ENCODE peak calls at places on chromosomes 4 and X, in ten cellular contexts. One of them, this sample, is unnamed.

GRCh38 chr4:173009129-173009823 is 159.3 kb upstream of the GALNT7 start:
- DNase-seq in skeletal muscle cell: no peak
- DNase-seq in activated CD4-positive, alpha-beta T cell treated with anti-CD3 and anti-CD28 coated beads, Interleukin-2, amount 50 U/mL, for 48 hours: no peak
- DNase-seq in stimulated activated CD8-positive, alpha-beta memory T cell treated with anti-CD3 and anti-CD28 coated beads, Interleukin-15, amount 100 ng/mL, for 24 hours: no peak
- DNase-seq in GM20000: no peak
- DNase-seq in activated T-cell treated with anti-CD3 and anti-CD28 coated beads, Interleukin-2, amount 50 U/mL, for 72 hours: no peak
- DNase-seq in iris pigment epithelial cell: peak; percentile 46
- DNase-seq in ureter: no peak
- DNase-seq in MCF 10A: no peak
- DNase-seq in HT-29: no peak
- DNase-seq in this sample: no peak

GRCh38 chr4:118909173-118909956 is 20.7 kb downstream of the SYNPO2 start:
- DNase-seq in skeletal muscle cell: no peak
- DNase-seq in activated CD4-positive, alpha-beta T cell treated with anti-CD3 and anti-CD28 coated beads, Interleukin-2, amount 50 U/mL, for 48 hours: no peak
- DNase-seq in stimulated activated CD8-positive, alpha-beta memory T cell treated with anti-CD3 and anti-CD28 coated beads, Interleukin-15, amount 100 ng/mL, for 24 hours: no peak
- DNase-seq in GM20000: no peak
- DNase-seq in activated T-cell treated with anti-CD3 and anti-CD28 coated beads, Interleukin-2, amount 50 U/mL, for 72 hours: no peak
- DNase-seq in iris pigment epithelial cell: no peak
- DNase-seq in ureter: no peak
- DNase-seq in MCF 10A: no peak
- DNase-seq in HT-29: no peak
- DNase-seq in this sample: no peak

GRCh38 chr4:7998447-7998846 is 58.8 kb upstream of the AFAP1 start:
- DNase-seq in skeletal muscle cell: no peak
- DNase-seq in activated CD4-positive, alpha-beta T cell treated with anti-CD3 and anti-CD28 coated beads, Interleukin-2, amount 50 U/mL, for 48 hours: no peak
- DNase-seq in stimulated activated CD8-positive, alpha-beta memory T cell treated with anti-CD3 and anti-CD28 coated beads, Interleukin-15, amount 100 ng/mL, for 24 hours: no peak
- DNase-seq in GM20000: no peak
- DNase-seq in activated T-cell treated with anti-CD3 and anti-CD28 coated beads, Interleukin-2, amount 50 U/mL, for 72 hours: no peak
- DNase-seq in iris pigment epithelial cell: no peak
- DNase-seq in ureter: no peak
- DNase-seq in MCF 10A: no peak
- DNase-seq in HT-29: no peak
- DNase-seq in this sample: no peak

GRCh38 chr4:16206848-16207247 is 19.4 kb downstream of the TAPT1 start:
- DNase-seq in skeletal muscle cell: no peak
- DNase-seq in activated CD4-positive, alpha-beta T cell treated with anti-CD3 and anti-CD28 coated beads, Interleukin-2, amount 50 U/mL, for 48 hours: no peak
- DNase-seq in stimulated activated CD8-positive, alpha-beta memory T cell treated with anti-CD3 and anti-CD28 coated beads, Interleukin-15, amount 100 ng/mL, for 24 hours: no peak
- DNase-seq in GM20000: no peak
- DNase-seq in activated T-cell treated with anti-CD3 and anti-CD28 coated beads, Interleukin-2, amount 50 U/mL, for 72 hours: no peak
- DNase-seq in iris pigment epithelial cell: no peak
- DNase-seq in ureter: no peak
- DNase-seq in MCF 10A: no peak
- DNase-seq in HT-29: no peak
- DNase-seq in this sample: no peak

GRCh38 chr4:109809657-109810056 is 5.9 kb upstream of the GAR1 start:
- DNase-seq in skeletal muscle cell: no peak
- DNase-seq in activated CD4-positive, alpha-beta T cell treated with anti-CD3 and anti-CD28 coated beads, Interleukin-2, amount 50 U/mL, for 48 hours: no peak
- DNase-seq in stimulated activated CD8-positive, alpha-beta memory T cell treated with anti-CD3 and anti-CD28 coated beads, Interleukin-15, amount 100 ng/mL, for 24 hours: no peak
- DNase-seq in GM20000: no peak
- DNase-seq in activated T-cell treated with anti-CD3 and anti-CD28 coated beads, Interleukin-2, amount 50 U/mL, for 72 hours: no peak
- DNase-seq in iris pigment epithelial cell: no peak
- DNase-seq in ureter: no peak
- DNase-seq in MCF 10A: no peak
- DNase-seq in HT-29: no peak
- DNase-seq in this sample: no peak

GRCh38 chrX:51614353-51614752 is 4.4 kb downstream of the CENPVL3 start:
- DNase-seq in skeletal muscle cell: no peak
- DNase-seq in activated CD4-positive, alpha-beta T cell treated with anti-CD3 and anti-CD28 coated beads, Interleukin-2, amount 50 U/mL, for 48 hours: no peak
- DNase-seq in stimulated activated CD8-positive, alpha-beta memory T cell treated with anti-CD3 and anti-CD28 coated beads, Interleukin-15, amount 100 ng/mL, for 24 hours: no peak
- DNase-seq in GM20000: peak; percentile 24
- DNase-seq in activated T-cell treated with anti-CD3 and anti-CD28 coated beads, Interleukin-2, amount 50 U/mL, for 72 hours: no peak
- DNase-seq in iris pigment epithelial cell: peak; percentile 31
- DNase-seq in ureter: no peak
- DNase-seq in MCF 10A: peak; percentile 49
- DNase-seq in HT-29: peak; percentile 30
- DNase-seq in this sample: no peak

GRCh38 chrX:15738686-15739016 is 581 bp downstream of the CA5B start:
- DNase-seq in skeletal muscle cell: no peak
- DNase-seq in activated CD4-positive, alpha-beta T cell treated with anti-CD3 and anti-CD28 coated beads, Interleukin-2, amount 50 U/mL, for 48 hours: no peak
- DNase-seq in stimulated activated CD8-positive, alpha-beta memory T cell treated with anti-CD3 and anti-CD28 coated beads, Interleukin-15, amount 100 ng/mL, for 24 hours: no peak
- DNase-seq in GM20000: no peak
- DNase-seq in activated T-cell treated with anti-CD3 and anti-CD28 coated beads, Interleukin-2, amount 50 U/mL, for 72 hours: peak; percentile 35
- DNase-seq in iris pigment epithelial cell: no peak
- DNase-seq in ureter: no peak
- DNase-seq in MCF 10A: no peak
- DNase-seq in HT-29: no peak
- DNase-seq in this sample: peak; percentile 25

GRCh38 chr4:152679414-152680281 is at the start of gene TMEM154:
- DNase-seq in skeletal muscle cell: peak; percentile 57
- DNase-seq in activated CD4-positive, alpha-beta T cell treated with anti-CD3 and anti-CD28 coated beads, Interleukin-2, amount 50 U/mL, for 48 hours: peak; percentile 70
- DNase-seq in stimulated activated CD8-positive, alpha-beta memory T cell treated with anti-CD3 and anti-CD28 coated beads, Interleukin-15, amount 100 ng/mL, for 24 hours: peak; percentile 24
- DNase-seq in GM20000: peak; percentile 53
- DNase-seq in activated T-cell treated with anti-CD3 and anti-CD28 coated beads, Interleukin-2, amount 50 U/mL, for 72 hours: peak; percentile 76
- DNase-seq in iris pigment epithelial cell: peak; percentile 91
- DNase-seq in ureter: peak; percentile 75
- DNase-seq in MCF 10A: peak; percentile 93
- DNase-seq in HT-29: peak; percentile 33
- DNase-seq in this sample: peak; percentile 64

GRCh38 chr4:70559216-70559830 is 32.7 kb upstream of the AMBN start:
- DNase-seq in skeletal muscle cell: no peak
- DNase-seq in activated CD4-positive, alpha-beta T cell treated with anti-CD3 and anti-CD28 coated beads, Interleukin-2, amount 50 U/mL, for 48 hours: peak; percentile 41
- DNase-seq in stimulated activated CD8-positive, alpha-beta memory T cell treated with anti-CD3 and anti-CD28 coated beads, Interleukin-15, amount 100 ng/mL, for 24 hours: no peak
- DNase-seq in GM20000: peak; percentile 56
- DNase-seq in activated T-cell treated with anti-CD3 and anti-CD28 coated beads, Interleukin-2, amount 50 U/mL, for 72 hours: peak; percentile 46
- DNase-seq in iris pigment epithelial cell: peak; percentile 58
- DNase-seq in ureter: peak; percentile 51
- DNase-seq in MCF 10A: peak; percentile 74
- DNase-seq in HT-29: peak; percentile 51
- DNase-seq in this sample: peak; percentile 13

GRCh38 chr4:123176605-123177004 is 220.0 kb upstream of the SPRY1 start:
- DNase-seq in skeletal muscle cell: no peak
- DNase-seq in activated CD4-positive, alpha-beta T cell treated with anti-CD3 and anti-CD28 coated beads, Interleukin-2, amount 50 U/mL, for 48 hours: no peak
- DNase-seq in stimulated activated CD8-positive, alpha-beta memory T cell treated with anti-CD3 and anti-CD28 coated beads, Interleukin-15, amount 100 ng/mL, for 24 hours: no peak
- DNase-seq in GM20000: no peak
- DNase-seq in activated T-cell treated with anti-CD3 and anti-CD28 coated beads, Interleukin-2, amount 50 U/mL, for 72 hours: no peak
- DNase-seq in iris pigment epithelial cell: no peak
- DNase-seq in ureter: no peak
- DNase-seq in MCF 10A: no peak
- DNase-seq in HT-29: no peak
- DNase-seq in this sample: no peak

GRCh38 chr4:170088686-170089085 is 1.1 kb downstream of the AADAT start:
- DNase-seq in skeletal muscle cell: no peak
- DNase-seq in activated CD4-positive, alpha-beta T cell treated with anti-CD3 and anti-CD28 coated beads, Interleukin-2, amount 50 U/mL, for 48 hours: no peak
- DNase-seq in stimulated activated CD8-positive, alpha-beta memory T cell treated with anti-CD3 and anti-CD28 coated beads, Interleukin-15, amount 100 ng/mL, for 24 hours: no peak
- DNase-seq in GM20000: no peak
- DNase-seq in activated T-cell treated with anti-CD3 and anti-CD28 coated beads, Interleukin-2, amount 50 U/mL, for 72 hours: no peak
- DNase-seq in iris pigment epithelial cell: no peak
- DNase-seq in ureter: no peak
- DNase-seq in MCF 10A: no peak
- DNase-seq in HT-29: no peak
- DNase-seq in this sample: no peak

GRCh38 chrX:46686003-46686645 is 72.8 kb downstream of the SLC9A7 start:
- DNase-seq in skeletal muscle cell: no peak
- DNase-seq in activated CD4-positive, alpha-beta T cell treated with anti-CD3 and anti-CD28 coated beads, Interleukin-2, amount 50 U/mL, for 48 hours: peak; percentile 35
- DNase-seq in stimulated activated CD8-positive, alpha-beta memory T cell treated with anti-CD3 and anti-CD28 coated beads, Interleukin-15, amount 100 ng/mL, for 24 hours: no peak
- DNase-seq in GM20000: peak; percentile 8
- DNase-seq in activated T-cell treated with anti-CD3 and anti-CD28 coated beads, Interleukin-2, amount 50 U/mL, for 72 hours: peak; percentile 28
- DNase-seq in iris pigment epithelial cell: peak; percentile 39
- DNase-seq in ureter: peak; percentile 46
- DNase-seq in MCF 10A: peak; percentile 54
- DNase-seq in HT-29: peak; percentile 57
- DNase-seq in this sample: peak; percentile 33

This sample was measured in activated naive CD4-positive, alpha-beta T cell treated with Interleukin-2 at 50 U/mL for 16 hours.